ENCODE peak calls at places on chromosomes 11 and 22, in nine cellular contexts. One of them, this sample, is unnamed.

GRCh38 chr22:44818727-44819126 is 66.4 kb downstream of the ARHGAP8 start:
- DNase-seq in neural crest cell: no peak
- DNase-seq in fibroblast of lung: no peak
- DNase-seq in ovary: no peak
- DNase-seq in fibroblast of the aortic adventitia: no peak
- DNase-seq in endothelial cell: no peak
- DNase-seq in heart right ventricle: no peak
- DNase-seq in H9: no peak
- DNase-seq in mucosa of descending colon: no peak
- DNase-seq in this sample: no peak

GRCh38 chr22:36405221-36405631 is 17.5 kb upstream of the MYH9 start:
- DNase-seq in neural crest cell: no peak
- DNase-seq in fibroblast of lung: no peak
- DNase-seq in ovary: no peak
- DNase-seq in fibroblast of the aortic adventitia: no peak
- DNase-seq in endothelial cell: no peak
- DNase-seq in heart right ventricle: no peak
- DNase-seq in H9: no peak
- DNase-seq in mucosa of descending colon: no peak
- DNase-seq in this sample: no peak

GRCh38 chr11:119721129-119722120 is 7.6 kb downstream of the NECTIN1 start:
- DNase-seq in neural crest cell: peak
- DNase-seq in fibroblast of lung: peak
- DNase-seq in ovary: no peak
- DNase-seq in fibroblast of the aortic adventitia: peak
- DNase-seq in endothelial cell: peak
- DNase-seq in heart right ventricle: peak
- DNase-seq in H9: peak
- DNase-seq in mucosa of descending colon: peak
- DNase-seq in this sample: no peak

GRCh38 chr11:74559110-74559933 is 33.1 kb upstream of the POLD3 start:
- DNase-seq in neural crest cell: no peak
- DNase-seq in fibroblast of lung: no peak
- DNase-seq in ovary: no peak
- DNase-seq in fibroblast of the aortic adventitia: no peak
- DNase-seq in endothelial cell: peak
- DNase-seq in heart right ventricle: no peak
- DNase-seq in H9: no peak
- DNase-seq in mucosa of descending colon: no peak
- DNase-seq in this sample: no peak

GRCh38 chr11:130400793-130401483 is 27.5 kb downstream of the ADAMTS8 start:
- DNase-seq in neural crest cell: no peak
- DNase-seq in fibroblast of lung: peak
- DNase-seq in ovary: no peak
- DNase-seq in fibroblast of the aortic adventitia: peak
- DNase-seq in endothelial cell: no peak
- DNase-seq in heart right ventricle: no peak
- DNase-seq in H9: no peak
- DNase-seq in mucosa of descending colon: no peak
- DNase-seq in this sample: no peak

GRCh38 chr22:39144101-39144815 is 8.2 kb downstream of the CBX7 start:
- DNase-seq in neural crest cell: no peak
- DNase-seq in fibroblast of lung: peak
- DNase-seq in ovary: peak
- DNase-seq in fibroblast of the aortic adventitia: peak
- DNase-seq in endothelial cell: no peak
- DNase-seq in heart right ventricle: no peak
- DNase-seq in H9: peak
- DNase-seq in mucosa of descending colon: peak
- DNase-seq in this sample: no peak

GRCh38 chr22:17570851-17571631 is 7.7 kb downstream of the SLC25A18 start:
- DNase-seq in neural crest cell: no peak
- DNase-seq in fibroblast of lung: peak
- DNase-seq in ovary: peak
- DNase-seq in fibroblast of the aortic adventitia: peak
- DNase-seq in endothelial cell: no peak
- DNase-seq in heart right ventricle: peak
- DNase-seq in H9: no peak
- DNase-seq in mucosa of descending colon: peak
- DNase-seq in this sample: peak

GRCh38 chr11:118975771-118976709 is 4.5 kb downstream of the FOXR1 start:
- DNase-seq in neural crest cell: no peak
- DNase-seq in fibroblast of lung: peak
- DNase-seq in ovary: no peak
- DNase-seq in fibroblast of the aortic adventitia: peak
- DNase-seq in endothelial cell: no peak
- DNase-seq in heart right ventricle: no peak
- DNase-seq in H9: no peak
- DNase-seq in mucosa of descending colon: no peak
- DNase-seq in this sample: no peak

GRCh38 chr11:16184588-16184987 is 171.8 kb downstream of the SOX6 start:
- DNase-seq in neural crest cell: no peak
- DNase-seq in fibroblast of lung: peak
- DNase-seq in ovary: no peak
- DNase-seq in fibroblast of the aortic adventitia: peak
- DNase-seq in endothelial cell: no peak
- DNase-seq in heart right ventricle: no peak
- DNase-seq in H9: no peak
- DNase-seq in mucosa of descending colon: peak
- DNase-seq in this sample: no peak

GRCh38 chr11:117840881-117841581 is 16.5 kb upstream of the FXYD2 start:
- DNase-seq in neural crest cell: no peak
- DNase-seq in fibroblast of lung: no peak
- DNase-seq in ovary: no peak
- DNase-seq in fibroblast of the aortic adventitia: no peak
- DNase-seq in endothelial cell: no peak
- DNase-seq in heart right ventricle: no peak
- DNase-seq in H9: no peak
- DNase-seq in mucosa of descending colon: no peak
- DNase-seq in this sample: no peak

DNA sequence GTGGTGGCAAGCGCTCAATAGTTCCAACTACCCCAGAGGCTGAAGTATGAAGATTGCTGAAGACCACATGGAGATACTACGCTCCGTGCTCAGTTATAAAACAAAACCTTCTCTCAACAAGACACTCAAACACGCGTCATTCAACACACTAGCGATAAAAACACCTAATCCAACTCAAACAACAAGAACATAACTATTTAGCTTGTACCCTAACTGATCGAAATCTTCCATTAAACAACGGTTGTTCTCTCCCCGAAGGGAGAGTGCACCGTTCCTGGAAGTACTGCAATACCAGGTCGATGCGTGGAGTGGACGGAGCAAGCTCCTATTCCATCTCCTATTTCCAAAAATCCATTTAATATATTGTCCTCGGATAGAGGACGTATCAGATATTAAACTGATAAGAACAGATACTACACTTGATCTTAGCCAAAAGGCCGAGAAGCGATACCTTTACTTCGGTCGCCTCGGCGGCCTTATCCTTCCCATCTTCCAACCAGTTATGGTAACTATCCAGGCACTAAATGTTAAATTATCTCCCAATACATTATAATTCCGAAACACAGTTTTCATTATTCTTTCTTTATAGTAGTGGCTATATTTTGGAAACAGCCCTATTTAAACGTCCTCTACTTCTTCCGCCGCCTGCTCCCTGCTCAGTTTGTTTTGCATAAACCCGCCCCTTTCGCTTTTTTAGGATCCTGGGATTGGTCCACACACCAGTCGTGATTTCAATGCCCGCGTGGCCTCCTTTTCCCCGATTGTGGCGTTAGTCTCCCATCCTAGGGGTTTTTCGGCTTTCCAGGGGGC is 2.2 kb upstream of the WDR74 start:
- DNase-seq in neural crest cell: peak
- DNase-seq in fibroblast of lung: peak
- DNase-seq in ovary: peak
- DNase-seq in fibroblast of the aortic adventitia: peak
- DNase-seq in endothelial cell: peak
- DNase-seq in heart right ventricle: peak
- DNase-seq in H9: peak
- DNase-seq in mucosa of descending colon: peak
- DNase-seq in this sample: peak
- TF ChIP-seq CTCF in neural crest cell: no peak
- TF ChIP-seq CTCF in fibroblast of lung: no peak
- TF ChIP-seq CTCF in ovary: no peak
- TF ChIP-seq CTCF in fibroblast of the aortic adventitia: no peak
- TF ChIP-seq CTCF in endothelial cell: no peak
- TF ChIP-seq CTCF in heart right ventricle: no peak
- TF ChIP-seq CTCF in H9: no peak
- TF ChIP-seq CTCF in mucosa of descending colon: peak
- TF ChIP-seq CTCF in this sample: no peak

GRCh38 chr22:28111501-28111900 is 192.4 kb upstream of the PITPNB start:
- DNase-seq in neural crest cell: no peak
- DNase-seq in fibroblast of lung: peak
- DNase-seq in ovary: no peak
- DNase-seq in fibroblast of the aortic adventitia: peak
- DNase-seq in endothelial cell: no peak
- DNase-seq in heart right ventricle: no peak
- DNase-seq in H9: no peak
- DNase-seq in mucosa of descending colon: no peak
- DNase-seq in this sample: no peak

GRCh38 chr22:28115426-28115825 is 196.4 kb upstream of the PITPNB start:
- DNase-seq in neural crest cell: no peak
- DNase-seq in fibroblast of lung: no peak
- DNase-seq in ovary: no peak
- DNase-seq in fibroblast of the aortic adventitia: no peak
- DNase-seq in endothelial cell: no peak
- DNase-seq in heart right ventricle: no peak
- DNase-seq in H9: no peak
- DNase-seq in mucosa of descending colon: no peak
- DNase-seq in this sample: no peak

GRCh38 chr22:28112130-28112529 is 193.1 kb upstream of the PITPNB start:
- DNase-seq in neural crest cell: no peak
- DNase-seq in fibroblast of lung: no peak
- DNase-seq in ovary: no peak
- DNase-seq in fibroblast of the aortic adventitia: no peak
- DNase-seq in endothelial cell: no peak
- DNase-seq in heart right ventricle: no peak
- DNase-seq in H9: no peak
- DNase-seq in mucosa of descending colon: no peak
- DNase-seq in this sample: no peak

GRCh38 chr22:28116261-28116673 is 197.2 kb upstream of the PITPNB start:
- DNase-seq in neural crest cell: no peak
- DNase-seq in fibroblast of lung: peak
- DNase-seq in ovary: peak
- DNase-seq in fibroblast of the aortic adventitia: peak
- DNase-seq in endothelial cell: no peak
- DNase-seq in heart right ventricle: peak
- DNase-seq in H9: no peak
- DNase-seq in mucosa of descending colon: no peak
- DNase-seq in this sample: no peak

DNA sequence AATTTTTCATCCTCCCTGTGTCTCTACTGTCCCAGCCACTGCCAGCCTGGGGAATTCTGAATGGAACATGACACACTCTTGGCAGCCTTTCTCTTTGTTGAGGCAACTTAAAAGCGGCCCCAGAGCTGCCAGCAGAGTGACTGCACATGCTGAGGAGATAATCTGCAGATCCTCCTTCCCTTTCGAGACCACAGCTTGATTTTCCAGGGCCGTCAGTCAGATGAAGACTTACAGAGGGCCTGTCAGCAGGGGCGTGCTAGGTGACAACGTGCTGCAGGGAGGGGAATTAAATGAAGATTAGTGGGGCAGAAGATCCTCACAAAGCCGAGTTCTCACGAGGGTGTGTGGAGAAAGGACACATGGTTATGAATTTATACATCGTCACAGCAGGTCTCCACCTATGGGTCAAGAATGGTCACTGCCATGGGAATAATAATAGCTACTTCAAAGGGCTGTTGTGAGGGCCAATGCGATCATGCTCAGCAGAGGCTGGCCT is 193.5 kb upstream of the PITPNB start:
- DNase-seq in neural crest cell: no peak
- DNase-seq in fibroblast of lung: peak
- DNase-seq in ovary: no peak
- DNase-seq in fibroblast of the aortic adventitia: peak
- DNase-seq in endothelial cell: peak
- DNase-seq in heart right ventricle: peak
- DNase-seq in H9: peak
- DNase-seq in mucosa of descending colon: peak
- DNase-seq in this sample: no peak
- TF ChIP-seq CTCF in neural crest cell: peak
- TF ChIP-seq CTCF in fibroblast of lung: peak
- TF ChIP-seq CTCF in ovary: peak
- TF ChIP-seq CTCF in fibroblast of the aortic adventitia: peak
- TF ChIP-seq CTCF in endothelial cell: peak
- TF ChIP-seq CTCF in heart right ventricle: peak
- TF ChIP-seq CTCF in H9: peak
- TF ChIP-seq CTCF in mucosa of descending colon: peak
- TF ChIP-seq CTCF in this sample: no peak

GRCh38 chr11:67389477-67389876 is 2.3 kb upstream of the RAD9A start:
- DNase-seq in neural crest cell: peak
- DNase-seq in fibroblast of lung: no peak
- DNase-seq in ovary: no peak
- DNase-seq in fibroblast of the aortic adventitia: no peak
- DNase-seq in endothelial cell: peak
- DNase-seq in heart right ventricle: peak
- DNase-seq in H9: peak
- DNase-seq in mucosa of descending colon: peak
- DNase-seq in this sample: no peak

GRCh38 chr11:67393437-67393836 is 1.7 kb downstream of the RAD9A start:
- DNase-seq in neural crest cell: no peak
- DNase-seq in fibroblast of lung: no peak
- DNase-seq in ovary: peak
- DNase-seq in fibroblast of the aortic adventitia: no peak
- DNase-seq in endothelial cell: no peak
- DNase-seq in heart right ventricle: no peak
- DNase-seq in H9: no peak
- DNase-seq in mucosa of descending colon: no peak
- DNase-seq in this sample: no peak

GRCh38 chr11:67392182-67392715 is 463 bp downstream of the RAD9A start:
- DNase-seq in neural crest cell: peak
- DNase-seq in fibroblast of lung: no peak
- DNase-seq in ovary: no peak
- DNase-seq in fibroblast of the aortic adventitia: no peak
- DNase-seq in endothelial cell: no peak
- DNase-seq in heart right ventricle: no peak
- DNase-seq in H9: no peak
- DNase-seq in mucosa of descending colon: no peak
- DNase-seq in this sample: no peak

GRCh38 chr11:67390947-67391303 is 861 bp upstream of the RAD9A start:
- DNase-seq in neural crest cell: no peak
- DNase-seq in fibroblast of lung: no peak
- DNase-seq in ovary: no peak
- DNase-seq in fibroblast of the aortic adventitia: no peak
- DNase-seq in endothelial cell: no peak
- DNase-seq in heart right ventricle: no peak
- DNase-seq in H9: no peak
- DNase-seq in mucosa of descending colon: no peak
- DNase-seq in this sample: no peak

GRCh38 chr11:67391304-67392181 is at the start of gene RAD9A:
- DNase-seq in neural crest cell: peak
- DNase-seq in fibroblast of lung: peak
- DNase-seq in ovary: peak
- DNase-seq in fibroblast of the aortic adventitia: peak
- DNase-seq in endothelial cell: peak
- DNase-seq in heart right ventricle: peak
- DNase-seq in H9: peak
- DNase-seq in mucosa of descending colon: peak
- DNase-seq in this sample: peak
- TF ChIP-seq CTCF in neural crest cell: no peak
- TF ChIP-seq CTCF in fibroblast of lung: no peak
- TF ChIP-seq CTCF in ovary: peak
- TF ChIP-seq CTCF in fibroblast of the aortic adventitia: no peak
- TF ChIP-seq CTCF in endothelial cell: no peak
- TF ChIP-seq CTCF in heart right ventricle: no peak
- TF ChIP-seq CTCF in H9: no peak
- TF ChIP-seq CTCF in mucosa of descending colon: no peak
- TF ChIP-seq CTCF in this sample: no peak

GRCh38 chr11:62676698-62677097 is 2.2 kb downstream of the UBXN1 start:
- DNase-seq in neural crest cell: no peak
- DNase-seq in fibroblast of lung: no peak
- DNase-seq in ovary: no peak
- DNase-seq in fibroblast of the aortic adventitia: no peak
- DNase-seq in endothelial cell: no peak
- DNase-seq in heart right ventricle: no peak
- DNase-seq in H9: no peak
- DNase-seq in mucosa of descending colon: no peak
- DNase-seq in this sample: no peak
- TF ChIP-seq CTCF in neural crest cell: no peak
- TF ChIP-seq CTCF in fibroblast of lung: no peak
- TF ChIP-seq CTCF in ovary: no peak
- TF ChIP-seq CTCF in fibroblast of the aortic adventitia: no peak
- TF ChIP-seq CTCF in endothelial cell: no peak
- TF ChIP-seq CTCF in heart right ventricle: no peak
- TF ChIP-seq CTCF in H9: peak
- TF ChIP-seq CTCF in mucosa of descending colon: no peak
- TF ChIP-seq CTCF in this sample: no peak